ENCODE peak calls at places on chromosomes 4 and X, in nine cellular contexts. E is heart left ventricle, U is AG04450, S is fibroblast of lung, M is ascending aorta, W is spleen, N is psoas muscle, X is heart right ventricle, R is esophagus squamous epithelium. V is an unnamed sample. For H3K27me3, the result is how much of the 10 kb centered on the place peaks cover.

GRCh38 chr4:168751263-168752225 is 254.7 kb downstream of the PALLD start:
- DNase-seq in X (no peak), R (no peak), E (no peak), U (peak), S (peak), W (no peak), M (no peak), N (no peak), V (no peak)

GRCh38 chrX:119734897-119735339 is 23.5 kb upstream of the SOWAHD start:
- DNase-seq in X (peak), W (peak), N (peak), M (no peak), E (peak), R (no peak), S (peak), U (no peak), V (no peak)

GRCh38 chr4:15303052-15303641 is 124.7 kb upstream of the C1QTNF7 start:
- DNase-seq in M (no peak), X (no peak), N (no peak), R (no peak), U (peak), S (peak), W (no peak), E (no peak), V (no peak)

GRCh38 chrX:78944351-78944750 is 840 bp upstream of the P2RY10 start:
- DNase-seq in U (no peak), X (no peak), R (no peak), N (no peak), E (no peak), M (no peak), S (no peak), W (no peak), V (no peak)

GRCh38 chr4:120692964-120693363 is 229.6 kb downstream of the PRDM5 start:
- DNase-seq in U (peak), M (no peak), S (peak), R (no peak), E (no peak), N (no peak), W (no peak), X (no peak), V (no peak)

GRCh38 chrX:129433945-129434344 is 89.3 kb downstream of the SMARCA1 start:
- DNase-seq in E (no peak), S (no peak), X (no peak), R (no peak), W (no peak), M (no peak), U (no peak), N (no peak), V (no peak)

GRCh38 chr4:80093563-80093962 is 20.5 kb upstream of the ANTXR2 start:
- DNase-seq in S (no peak), U (no peak), N (no peak), R (no peak), M (no peak), E (no peak), W (no peak), X (no peak), V (no peak)

GRCh38 chr4:43776371-43776770 is 672.2 kb downstream of the KCTD8 start:
- DNase-seq in R (no peak), X (no peak), U (no peak), N (no peak), W (no peak), S (peak), M (no peak), E (no peak), V (no peak)

GRCh38 chr4:175590205-175590604 is 221.9 kb downstream of the GPM6A start:
- DNase-seq in N (no peak), X (no peak), U (no peak), W (no peak), R (no peak), S (no peak), M (no peak), E (no peak), V (no peak)

GRCh38 chr4:40493160-40493559 is 136.5 kb downstream of the RBM47 start:
- DNase-seq in U (no peak), E (no peak), R (no peak), S (no peak), W (no peak), X (no peak), M (no peak), N (no peak), V (no peak)

GRCh38 chr4:47510036-47510435 is 25.0 kb downstream of the ATP10D start:
- DNase-seq in U (no peak), E (no peak), W (no peak), R (no peak), S (no peak), N (no peak), M (no peak), X (no peak), V (no peak)

GRCh38 chrX:65705439-65705838 is 38.0 kb downstream of the MSN start:
- DNase-seq in U (no peak), R (no peak), X (no peak), W (no peak), N (no peak), S (no peak), E (no peak), M (no peak), V (no peak)
- H3K27ac ChIP-seq in U (peak), R (peak), X (peak), W (peak), N (peak), S (peak), E (peak), M (peak), V (peak)

DNA sequence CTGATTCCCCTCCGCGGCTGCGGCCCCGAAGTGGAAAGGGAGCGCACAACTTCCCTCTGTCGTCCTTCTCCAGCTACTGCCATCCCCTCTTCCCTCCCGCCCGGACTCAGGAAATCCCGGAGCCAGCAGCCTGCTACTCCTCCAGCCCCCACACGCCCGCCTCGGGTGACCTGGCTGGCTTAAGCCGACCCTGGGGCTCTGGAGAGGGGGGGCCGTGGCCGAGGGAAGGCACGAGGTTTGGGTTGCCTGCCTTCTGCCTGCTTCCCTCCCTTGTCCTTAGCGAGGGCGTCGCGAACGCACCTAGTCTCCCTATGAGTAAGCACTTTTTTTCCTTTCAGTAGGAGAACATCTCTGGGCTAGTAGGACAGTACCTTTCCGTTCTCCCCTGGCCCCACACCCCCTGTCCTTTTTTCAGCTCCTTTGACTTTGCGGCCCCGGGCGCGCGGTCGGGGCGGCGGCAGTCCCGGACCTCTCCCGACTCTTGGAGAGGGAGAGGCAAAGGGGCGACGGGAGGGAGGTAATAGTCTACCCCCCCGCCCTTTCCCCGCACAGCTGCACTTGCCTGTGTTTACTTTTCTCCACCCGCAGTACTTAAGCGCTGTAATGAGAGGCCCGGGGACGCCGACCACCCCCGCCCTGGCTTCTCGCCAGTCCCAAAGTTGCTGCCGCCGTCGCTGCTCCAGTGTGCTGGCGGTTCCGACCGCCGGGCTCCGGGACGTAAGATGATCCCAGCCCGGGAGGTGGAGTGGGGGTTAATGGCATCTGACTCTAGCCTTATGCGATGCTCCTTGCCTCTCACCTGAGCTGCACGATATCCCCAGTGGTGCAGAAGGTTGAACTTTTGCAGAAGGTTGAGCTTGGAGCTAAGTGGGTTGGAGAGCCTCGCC is 874 bp downstream of the PLS3 start:
- DNase-seq in W (no peak), E (peak), N (peak), M (no peak), U (no peak), R (no peak), S (peak), X (peak), V (no peak)
- H3K27me3 ChIP-seq in W (under half), E (under half), N (under half), M (under half), U (under half), R (under half), S (under half), X (under half), V (under half)

DNA sequence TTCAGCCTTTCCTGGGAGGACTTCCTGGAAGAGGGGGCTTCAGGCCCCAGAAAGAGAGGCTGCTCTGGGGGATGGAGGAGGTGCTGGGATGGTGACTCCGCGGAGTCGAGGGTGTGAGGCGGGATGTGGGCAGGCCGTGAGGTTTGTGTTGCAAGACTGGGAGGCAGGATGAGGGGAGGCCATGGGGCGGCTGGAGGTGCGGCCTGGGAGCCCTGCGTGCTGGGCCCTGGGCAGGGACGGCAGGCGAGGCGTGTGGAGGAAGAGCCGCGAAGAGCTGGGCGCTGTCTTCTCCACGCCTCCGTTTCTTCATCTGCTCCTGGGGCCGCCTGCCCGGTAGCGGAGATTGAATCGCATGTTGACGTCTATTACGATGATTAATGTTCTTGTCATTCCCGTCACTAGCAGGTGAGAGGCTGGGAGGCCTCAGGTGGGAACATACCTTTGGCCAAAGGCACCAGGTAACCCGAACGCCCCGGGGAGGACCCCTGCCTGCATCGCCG is 854 bp upstream of the FGFRL1 start:
- DNase-seq in N (peak), M (peak), E (peak), S (peak), U (peak), X (no peak), R (peak), W (peak), V (peak)
- H3K27ac ChIP-seq in N (peak), M (peak), E (peak), S (no peak), U (peak), X (no peak), R (peak), W (peak), V (peak)

GRCh38 chr4:153792893-153793227 is 4.0 kb upstream of the SFRP2 start:
- DNase-seq in X (no peak), S (no peak), R (no peak), W (no peak), U (no peak), M (no peak), E (no peak), N (no peak), V (no peak)
- H3K27me3 ChIP-seq in X (under half), S (under half), R (under half), W (half or more), U (half or more), M (under half), E (under half), N (under half), V (under half)

V was measured in CD4-positive, alpha-beta memory T cell.